ENCODE peak calls at places on chromosomes 16 and 17, in six cellular contexts. N is progenitor cell of endocrine pancreas, A is pulmonary artery endothelial cell, H is AML-193, T is coronary artery, Y is thoracic aorta. J is an unnamed sample.

GRCh38 chr16:14485811-14486519 is 144.1 kb downstream of the PARN start:
- DNase-seq in N (no peak), A (no peak), H (no peak), T (no peak), Y (no peak), J (no peak)

GRCh38 chr17:27403480-27404005 is 52.7 kb upstream of the KSR1 start:
- DNase-seq in N (no peak), A (no peak), H (no peak), T (no peak), Y (no peak), J (no peak)

GRCh38 chr17:22090263-22090935 is 398.1 kb downstream of the KCNJ18 start:
- DNase-seq in N (no peak), A (no peak), H (no peak), T (no peak), Y (no peak), J (no peak)

GRCh38 chr16:89014611-89015230 is 37.7 kb upstream of the CBFA2T3 start:
- DNase-seq in N (no peak), A (no peak), H (no peak), T (no peak), Y (no peak), J (no peak)

GRCh38 chr17:69796093-69796492 is 278.9 kb upstream of the KCNJ16 start:
- DNase-seq in N (no peak), A (no peak), H (no peak), T (no peak), Y (no peak), J (no peak)

GRCh38 chr17:39543669-39544068 is 64.1 kb downstream of the NEUROD2 start:
- DNase-seq in N (no peak), A (no peak), H (no peak), T (no peak), Y (no peak), J (no peak)

GRCh38 chr17:38444151-38444550 is 15.9 kb downstream of the ARHGAP23 start:
- DNase-seq in N (peak; percentile 61), A (no peak), H (no peak), T (no peak), Y (no peak), J (no peak)

GRCh38 chr17:16939606-16940115 is 32.3 kb downstream of the TNFRSF13B start:
- DNase-seq in N (no peak), A (no peak), H (no peak), T (no peak), Y (no peak), J (no peak)

GRCh38 chr17:56532926-56533325 is 60.6 kb upstream of the NOG start:
- DNase-seq in N (no peak), A (no peak), H (no peak), T (no peak), Y (no peak), J (no peak)

GRCh38 chr16:67504190-67505021 is 21.1 kb upstream of the AGRP start:
- DNase-seq in N (no peak), A (no peak), H (no peak), T (no peak), Y (no peak), J (no peak)

GRCh38 chr17:52030096-52030495 is 128.4 kb downstream of the CA10 start:
- DNase-seq in N (no peak), A (no peak), H (no peak), T (no peak), Y (no peak), J (no peak)

GRCh38 chr17:73342549-73343167 is 30.9 kb upstream of the CDC42EP4 start:
- DNase-seq in N (no peak), A (no peak), H (no peak), T (no peak), Y (no peak), J (peak; percentile 41)

GRCh38 chr16:77780378-77780837 is 8.0 kb upstream of the VAT1L start:
- DNase-seq in N (no peak), A (peak; percentile 46), H (no peak), T (no peak), Y (no peak), J (peak; percentile 67)

GRCh38 chr16:16120044-16120381 is 103.3 kb downstream of the ABCC6 start:
- DNase-seq in N (no peak), A (peak; percentile 17), H (no peak), T (no peak), Y (no peak), J (no peak)

GRCh38 chr16:77214411-77215138 is 15.4 kb downstream of the SYCE1L start:
- DNase-seq in N (no peak), A (no peak), H (peak; percentile 1), T (no peak), Y (no peak), J (no peak)

GRCh38 chr17:18158022-18158600 is 25.5 kb upstream of the ALKBH5 start:
- DNase-seq in N (peak; percentile 76), A (peak; percentile 35), H (no peak), T (peak; percentile 92), Y (peak; percentile 88), J (no peak)

GRCh38 chr16:23505180-23505665 is 5.1 kb downstream of the GGA2 start:
- DNase-seq in N (no peak), A (no peak), H (no peak), T (no peak), Y (no peak), J (no peak)

GRCh38 chr17:80012156-80012555 is 23.5 kb downstream of the TBC1D16 start:
- DNase-seq in N (no peak), A (no peak), H (no peak), T (no peak), Y (no peak), J (no peak)

GRCh38 chr17:279776-280175 is 72.8 kb downstream of the RPH3AL start:
- DNase-seq in N (no peak), A (no peak), H (no peak), T (no peak), Y (no peak), J (no peak)

GRCh38 chr17:10286324-10286723 is 86.5 kb downstream of the MYH13 start:
- DNase-seq in N (no peak), A (no peak), H (no peak), T (no peak), Y (no peak), J (no peak)

GRCh38 chr16:52528393-52529080 is 18.4 kb downstream of the TOX3 start:
- DNase-seq in N (no peak), A (no peak), H (no peak), T (no peak), Y (no peak), J (no peak)

J was measured in HS-5.